ENCODE peak calls at places on chromosomes 2 and 18, in eight cellular contexts. S is BE2C, E is choroid plexus epithelial cell, C is pancreas, L is HFF-Myc, N is uterus, A is left lung, G is heart right ventricle. V is an unnamed sample.

GRCh38 chr2:42095923-42096408 is 48.1 kb downstream of the PKDCC start:
- DNase-seq in G (peak), A (peak), S (peak), E (peak), N (peak), C (peak), L (peak), V (peak)

GRCh38 chr2:240519396-240520142 is 38.2 kb downstream of the ANKMY1 start:
- DNase-seq in E (peak), N (no peak), C (no peak), S (no peak), L (no peak), G (no peak), A (no peak), V (no peak)

GRCh38 chr18:13641551-13642439 is 84.6 kb downstream of the FAM210A start:
- DNase-seq in E (peak), G (peak), C (no peak), A (no peak), S (no peak), N (no peak), L (no peak), V (no peak)

GRCh38 chr2:193462411-193462810 is 1267.7 kb upstream of the TMEFF2 start:
- DNase-seq in N (no peak), A (no peak), G (no peak), C (no peak), L (no peak), E (no peak), S (no peak), V (no peak)

GRCh38 chr18:78974115-78974740 is 5.4 kb upstream of the SALL3 start:
- DNase-seq in A (no peak), S (no peak), G (no peak), N (no peak), C (no peak), L (no peak), E (no peak), V (peak)

GRCh38 chr18:76806301-76806700 is 16.1 kb upstream of the ZNF236 start:
- DNase-seq in G (no peak), A (no peak), E (no peak), S (no peak), N (no peak), C (no peak), L (no peak), V (no peak)

GRCh38 chr2:98739020-98739419 is 8.1 kb upstream of the MGAT4A start:
- DNase-seq in A (no peak), S (no peak), G (no peak), L (no peak), C (no peak), E (no peak), N (no peak), V (no peak)

GRCh38 chr2:45468279-45468678 is 142.8 kb downstream of the SRBD1 start:
- DNase-seq in A (no peak), S (no peak), E (no peak), G (no peak), C (no peak), N (no peak), L (no peak), V (no peak)

GRCh38 chr2:201886504-201886903 is 80.2 kb downstream of the CDK15 start:
- DNase-seq in S (no peak), E (peak), N (no peak), A (no peak), C (no peak), L (peak), G (no peak), V (no peak)

DNA sequence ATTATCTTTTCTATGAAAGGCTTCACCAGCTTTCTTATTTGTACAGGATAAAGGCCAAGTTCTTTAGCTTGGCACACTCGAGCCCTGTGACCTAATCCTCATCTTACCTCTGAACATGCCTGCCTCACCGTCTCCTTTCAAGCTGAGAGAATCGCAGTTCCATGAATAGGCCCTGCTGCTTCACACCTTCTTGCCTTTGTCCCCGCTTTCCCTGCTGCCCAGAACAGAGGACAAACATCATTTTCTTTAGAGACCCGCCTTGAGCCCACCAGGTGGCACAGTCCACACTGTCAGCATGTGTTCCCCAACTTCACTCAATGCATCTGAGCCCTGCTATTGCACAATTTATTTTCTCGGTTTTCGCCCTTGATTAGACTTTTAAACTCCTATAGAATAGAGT is 1094.6 kb downstream of the BCL11A start:
- DNase-seq in C (peak), N (no peak), G (no peak), E (no peak), L (no peak), S (no peak), A (no peak), V (no peak)
- TF ChIP-seq CTCF in C (no peak), N (no peak), G (no peak), E (no peak), L (no peak), S (no peak), A (no peak), V (no peak)

GRCh38 chr2:104861295-104862060 is 7.6 kb downstream of the POU3F3 start:
- DNase-seq in C (no peak), A (no peak), L (no peak), N (no peak), G (no peak), S (no peak), E (no peak), V (no peak)
- H3K4me3 ChIP-seq in C (no peak), A (no peak), L (no peak), N (no peak), G (no peak), S (no peak), E (no peak), V (no peak)

DNA sequence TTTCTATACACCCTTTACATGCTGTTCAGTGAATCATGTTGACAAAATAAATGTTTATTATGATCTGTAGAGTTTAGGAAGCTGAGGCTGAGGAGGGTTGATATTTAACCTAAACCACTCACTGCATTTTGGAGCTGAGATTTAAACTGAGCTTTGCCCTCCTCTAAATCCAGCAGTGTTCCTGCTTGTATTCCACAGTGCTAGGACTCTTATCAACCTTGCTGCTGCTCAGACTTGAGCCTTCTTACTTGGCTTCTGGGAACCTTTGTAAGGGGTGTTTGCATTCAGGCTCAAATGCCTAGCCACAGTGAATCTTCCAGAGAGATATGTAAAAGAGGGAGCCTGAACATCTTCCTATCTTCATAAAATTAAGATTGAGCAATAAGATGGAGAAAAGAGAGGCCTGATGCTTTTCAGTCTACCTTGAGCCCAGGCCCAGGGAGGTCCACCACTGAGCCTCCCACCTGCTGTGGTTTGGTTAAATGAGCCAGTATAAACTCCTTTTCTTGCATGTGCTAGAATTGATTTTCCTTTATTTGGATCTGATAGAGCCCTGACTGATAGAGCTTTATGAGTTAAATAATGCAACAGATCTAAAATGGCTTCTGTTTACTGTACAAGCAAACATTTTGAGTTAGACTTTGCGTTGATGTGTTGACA is 149.7 kb downstream of the GULP1 start:
- DNase-seq in N (no peak), A (no peak), C (no peak), E (no peak), G (no peak), S (no peak), L (no peak), V (no peak)
- TF ChIP-seq CTCF in N (no peak), A (no peak), C (no peak), E (no peak), G (no peak), S (no peak), L (no peak), V (no peak)

GRCh38 chr2:328761-329160 is 40.9 kb upstream of the ALKAL2 start:
- DNase-seq in C (no peak), N (no peak), E (peak), S (no peak), A (no peak), L (no peak), G (no peak), V (no peak)

GRCh38 chr2:336360-336759 is 48.5 kb upstream of the ALKAL2 start:
- DNase-seq in E (no peak), G (no peak), S (no peak), A (no peak), L (no peak), C (no peak), N (no peak), V (no peak)

GRCh38 chr2:332592-332991 is 44.7 kb upstream of the ALKAL2 start:
- DNase-seq in L (no peak), A (no peak), E (no peak), S (no peak), C (no peak), N (no peak), G (no peak), V (no peak)
- H3K4me3 ChIP-seq in L (no peak), A (no peak), E (no peak), S (no peak), C (no peak), N (no peak), G (no peak), V (no peak)

GRCh38 chr18:50709215-50709614 is 110.6 kb downstream of the MRO start:
- DNase-seq in E (no peak), S (peak), C (no peak), A (no peak), L (no peak), G (no peak), N (no peak), V (no peak)
- TF ChIP-seq CTCF in E (no peak), S (peak), C (no peak), A (no peak), L (no peak), G (no peak), N (no peak), V (no peak)

GRCh38 chr2:46570396-46570795 is 91.0 kb downstream of the TMEM247 start:
- DNase-seq in G (no peak), A (no peak), E (no peak), N (no peak), C (no peak), L (no peak), S (no peak), V (no peak)

GRCh38 chr2:46565364-46565763 is 86.0 kb downstream of the TMEM247 start:
- DNase-seq in C (no peak), E (no peak), S (no peak), N (no peak), L (no peak), A (no peak), G (no peak), V (no peak)

GRCh38 chr2:46569061-46569560 is 89.7 kb downstream of the TMEM247 start:
- DNase-seq in C (no peak), N (no peak), A (no peak), G (no peak), S (no peak), E (no peak), L (peak), V (no peak)

GRCh38 chr2:46568212-46569009 is 89.0 kb downstream of the TMEM247 start:
- DNase-seq in G (no peak), E (no peak), S (no peak), N (no peak), C (no peak), L (no peak), A (no peak), V (no peak)

GRCh38 chr2:46569766-46570165 is 90.4 kb downstream of the TMEM247 start:
- DNase-seq in L (no peak), S (no peak), A (no peak), C (no peak), G (no peak), E (no peak), N (no peak), V (no peak)
- H3K4me3 ChIP-seq in L (no peak), S (no peak), A (no peak), C (no peak), G (no peak), E (no peak), N (no peak), V (no peak)

V was measured in right atrium auricular region.